ENCODE peak calls at places on chromosomes 5 and 9, in four cellular contexts. G is GM12891, Y is EL, T is A172. O is an unnamed sample.

GRCh38 chr5:21142791-21143190 is 1154.8 kb upstream of the CDH18 start:
- DNase-seq in G (no peak), Y (no peak), T (no peak), O (no peak)

GRCh38 chr9:84397822-84398221 is 57.3 kb upstream of the SLC28A3 start:
- DNase-seq in G (no peak), Y (peak), T (peak), O (no peak)

GRCh38 chr9:121675969-121676822 is 24.8 kb downstream of the DAB2IP start:
- DNase-seq in G (no peak), Y (no peak), T (no peak), O (no peak)

GRCh38 chr5:66209350-66209749 is 65.2 kb downstream of the SREK1 start:
- DNase-seq in G (no peak), Y (peak), T (peak), O (no peak)

GRCh38 chr5:149301744-149302380 is 30.2 kb downstream of the AFAP1L1 start:
- DNase-seq in G (no peak), Y (peak), T (no peak), O (no peak)

GRCh38 chr9:83431470-83432060 is 106.6 kb downstream of the FRMD3 start:
- DNase-seq in G (no peak), Y (no peak), T (no peak), O (no peak)

GRCh38 chr5:180590543-180591248 is 603 bp downstream of the SCGB3A1 start:
- DNase-seq in G (peak), Y (no peak), T (no peak), O (no peak)

GRCh38 chr5:122287101-122287500 is 24.9 kb upstream of the SNCAIP start:
- DNase-seq in G (no peak), Y (no peak), T (no peak), O (no peak)

GRCh38 chr5:17445185-17445584 is 52.8 kb upstream of the TAF11L2 start:
- DNase-seq in G (no peak), Y (no peak), T (no peak), O (no peak)

GRCh38 chr5:112848116-112848811 is 12.8 kb upstream of the SRP19 start:
- DNase-seq in G (peak), Y (peak), T (peak), O (peak)

GRCh38 chr5:40678021-40678939 is 1.4 kb upstream of the PTGER4 start:
- DNase-seq in G (no peak), Y (peak), T (peak), O (no peak)

GRCh38 chr5:171437286-171437821 is 17.9 kb downstream of the FGF18 start:
- DNase-seq in G (no peak), Y (no peak), T (no peak), O (no peak)

GRCh38 chr5:113118765-113119164 is 142.2 kb downstream of the DCP2 start:
- DNase-seq in G (no peak), Y (no peak), T (no peak), O (peak)

GRCh38 chr5:172494630-172495505 is 40.5 kb upstream of the SH3PXD2B start:
- DNase-seq in G (no peak), Y (no peak), T (no peak), O (no peak)

GRCh38 chr5:113489299-113489698 is 1.0 kb upstream of the MCC start:
- DNase-seq in G (no peak), Y (peak), T (peak), O (no peak)

GRCh38 chr5:133360693-133361479 is 251.5 kb downstream of the FSTL4 start:
- DNase-seq in G (no peak), Y (no peak), T (no peak), O (no peak)

GRCh38 chr9:128937310-128938165 is 9.9 kb downstream of the DOLK start:
- DNase-seq in G (no peak), Y (no peak), T (no peak), O (no peak)

GRCh38 chr5:23332650-23333251 is 174.7 kb upstream of the PRDM9 start:
- DNase-seq in G (peak), Y (no peak), T (peak), O (no peak)

GRCh38 chr9:81772144-81772543 is 82.8 kb upstream of the TLE1 start:
- DNase-seq in G (no peak), Y (peak), T (peak), O (no peak)

GRCh38 chr9:130921483-130921806 is 17.6 kb downstream of the FIBCD1 start:
- DNase-seq in G (no peak), Y (no peak), T (no peak), O (no peak)

GRCh38 chr9:36798350-36799065 is 225.8 kb downstream of the MELK start:
- DNase-seq in G (peak), Y (no peak), T (no peak), O (peak)

O was measured in midbrain.